ENCODE peak calls at places on chromosomes 7 and 10, in seven cellular contexts. B is osteoblast, X is uterus, H is colonic mucosa, L is Peyer's patch, Y is astrocyte, R is K562. P is an unnamed sample.

GRCh38 chr7:101108330-101108857 is 18.5 kb upstream of the SERPINE1 start:
- DNase-seq in B (peak; percentile 41), X (no peak), H (no peak), L (no peak), Y (peak; percentile 58), R (no peak), P (no peak)

GRCh38 chr7:1748774-1749173 is 78.7 kb downstream of the ELFN1 start:
- DNase-seq in B (no peak), X (no peak), H (no peak), L (no peak), Y (no peak), R (no peak), P (no peak)

GRCh38 chr10:120428754-120429153 is 28.3 kb upstream of the PLPP4 start:
- DNase-seq in B (no peak), X (no peak), H (no peak), L (no peak), Y (peak; percentile 65), R (no peak), P (no peak)

GRCh38 chr7:146090023-146090645 is 26.5 kb upstream of the CNTNAP2 start:
- DNase-seq in B (no peak), X (no peak), H (no peak), L (no peak), Y (no peak), R (peak; percentile 61), P (no peak)

GRCh38 chr7:159227433-159227832 is 82.8 kb upstream of the VIPR2 start:
- DNase-seq in B (no peak), X (no peak), H (no peak), L (no peak), Y (no peak), R (no peak), P (no peak)

GRCh38 chr10:61975107-61975932 is 73.8 kb downstream of the ARID5B start:
- DNase-seq in B (peak; percentile 76), X (no peak), H (no peak), L (no peak), Y (peak; percentile 80), R (no peak), P (no peak)

GRCh38 chr7:81029523-81029922 is 110.7 kb upstream of the SEMA3C start:
- DNase-seq in B (no peak), X (no peak), H (no peak), L (no peak), Y (no peak), R (no peak), P (no peak)

GRCh38 chr10:30219977-30220751 is 128.9 kb downstream of the MTPAP start:
- DNase-seq in B (peak; percentile 69), X (no peak), H (no peak), L (no peak), Y (peak; percentile 25), R (no peak), P (no peak)

GRCh38 chr7:18675579-18675978 is 180.0 kb downstream of the HDAC9 start:
- DNase-seq in B (no peak), X (no peak), H (no peak), L (no peak), Y (no peak), R (no peak), P (no peak)

GRCh38 chr10:98460837-98461499 is 14.2 kb upstream of the HPS1 start:
- DNase-seq in B (peak; percentile 92), X (peak; percentile 56), H (peak; percentile 63), L (peak; percentile 76), Y (peak; percentile 93), R (peak; percentile 79), P (no peak)

GRCh38 chr7:409344-410281 is 110.0 kb downstream of the PDGFA start:
- DNase-seq in B (peak; percentile 82), X (no peak), H (no peak), L (no peak), Y (no peak), R (no peak), P (peak; percentile 51)

GRCh38 chr7:157753713-157754415 is 417.1 kb downstream of the DNAJB6 start:
- DNase-seq in B (peak; percentile 85), X (no peak), H (no peak), L (no peak), Y (no peak), R (no peak), P (no peak)

GRCh38 chr7:105675873-105676484 is 94.7 kb upstream of the EFCAB10 start:
- DNase-seq in B (no peak), X (no peak), H (no peak), L (peak; percentile 70), Y (no peak), R (no peak), P (no peak)

GRCh38 chr7:96962221-96962620 is 43.1 kb upstream of the DLX6 start:
- DNase-seq in B (no peak), X (peak; percentile 23), H (no peak), L (no peak), Y (peak; percentile 14), R (no peak), P (no peak)

GRCh38 chr10:31138026-31138553 is 106.4 kb upstream of the ZNF438 start:
- DNase-seq in B (no peak), X (no peak), H (no peak), L (no peak), Y (no peak), R (no peak), P (no peak)

GRCh38 chr7:43558071-43558470 is 24.8 kb upstream of the STK17A start:
- DNase-seq in B (no peak), X (no peak), H (no peak), L (no peak), Y (no peak), R (no peak), P (no peak)

GRCh38 chr7:45977256-45977655 is 56.2 kb upstream of the IGFBP3 start:
- DNase-seq in B (no peak), X (no peak), H (no peak), L (no peak), Y (no peak), R (no peak), P (no peak)

GRCh38 chr7:158394936-158395335 is 192.7 kb downstream of the PTPRN2 start:
- DNase-seq in B (no peak), X (peak; percentile 20), H (peak; percentile 66), L (peak; percentile 66), Y (no peak), R (peak; percentile 88), P (no peak)

GRCh38 chr10:72727128-72727527 is 35.2 kb downstream of the MCU start:
- DNase-seq in B (no peak), X (no peak), H (no peak), L (no peak), Y (no peak), R (no peak), P (no peak)

GRCh38 chr10:117272195-117273076 is 31.5 kb downstream of the SLC18A2 start:
- DNase-seq in B (no peak), X (no peak), H (no peak), L (no peak), Y (no peak), R (peak; percentile 11), P (no peak)

GRCh38 chr7:114502454-114503254 is 88.0 kb downstream of the FOXP2 start:
- DNase-seq in B (no peak), X (no peak), H (peak; percentile 32), L (no peak), Y (peak; percentile 31), R (no peak), P (no peak)

GRCh38 chr10:80585812-80586211 is 48.1 kb downstream of the SH2D4B start:
- DNase-seq in B (no peak), X (no peak), H (no peak), L (no peak), Y (no peak), R (no peak), P (no peak)

GRCh38 chr7:36408589-36408988 is 18.9 kb downstream of the ANLN start:
- DNase-seq in B (no peak), X (no peak), H (no peak), L (no peak), Y (no peak), R (no peak), P (no peak)

GRCh38 chr7:36404639-36405408 is 15.2 kb downstream of the ANLN start:
- DNase-seq in B (no peak), X (no peak), H (no peak), L (no peak), Y (no peak), R (no peak), P (no peak)

GRCh38 chr7:36407636-36408550 is 18.2 kb downstream of the ANLN start:
- DNase-seq in B (no peak), X (no peak), H (no peak), L (no peak), Y (no peak), R (no peak), P (no peak)

GRCh38 chr7:36405409-36405803 is 15.7 kb downstream of the ANLN start:
- DNase-seq in B (no peak), X (no peak), H (no peak), L (no peak), Y (no peak), R (no peak), P (no peak)

DNA sequence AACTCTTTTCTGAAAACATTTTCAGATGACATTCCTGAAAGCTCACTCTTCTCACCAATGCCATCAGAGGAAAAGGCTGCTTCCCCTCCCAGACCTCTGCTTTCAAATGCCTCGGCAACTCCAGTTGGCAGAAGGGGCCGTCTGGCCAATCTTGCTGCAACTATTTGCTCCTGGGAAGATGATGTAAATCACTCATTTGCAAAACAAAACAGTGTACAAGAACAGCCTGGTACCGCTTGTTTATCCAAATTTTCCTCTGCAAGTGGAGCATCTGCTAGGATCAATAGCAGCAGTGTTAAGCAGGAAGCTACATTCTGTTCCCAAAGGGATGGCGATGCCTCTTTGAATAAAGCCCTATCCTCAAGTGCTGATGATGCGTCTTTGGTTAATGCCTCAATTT is 16.5 kb downstream of the ANLN start:
- DNase-seq in B (no peak), X (no peak), H (no peak), L (no peak), Y (peak; percentile 20), R (no peak), P (no peak)
- H3K36me3 ChIP-seq in B (peaks cover 26% of the 10 kb centered on the region), X (no peaks in the 10 kb centered on the region), H (no peaks in the 10 kb centered on the region), L (no peaks in the 10 kb centered on the region), Y (peaks cover 17% of the 10 kb centered on the region), R (peaks cover 91% of the 10 kb centered on the region), P (peaks cover 93% of the 10 kb centered on the region)

GRCh38 chr10:114548662-114549061 is 109.4 kb downstream of the ABLIM1 start:
- DNase-seq in B (no peak), X (peak; percentile 48), H (peak; percentile 64), L (peak; percentile 69), Y (peak; percentile 26), R (peak; percentile 7), P (no peak)
- TF ChIP-seq CTCF in B (peak; percentile 44), X (peak; percentile 52), H (peak; percentile 33), L (no peak), Y (peak; percentile 43), R (peak; percentile 37), P (peak; percentile 73)

GRCh38 chr7:27147211-27148030 is at the start of gene HOXA6:
- DNase-seq in B (peak; percentile 93), X (peak; percentile 57), H (peak; percentile 81), L (peak; percentile 88), Y (no peak), R (no peak), P (no peak)
- H3K4me3 ChIP-seq in B (peak within 1 kb of the TSS; percentile 93), X (peak within 1 kb of the TSS; percentile 43), H (peak within 1 kb of the TSS; percentile 47), L (peak within 1 kb of the TSS; percentile 63), Y (no peak within 1 kb of the TSS), R (no peak within 1 kb of the TSS), P (peak within 1 kb of the TSS; percentile 38)

DNA sequence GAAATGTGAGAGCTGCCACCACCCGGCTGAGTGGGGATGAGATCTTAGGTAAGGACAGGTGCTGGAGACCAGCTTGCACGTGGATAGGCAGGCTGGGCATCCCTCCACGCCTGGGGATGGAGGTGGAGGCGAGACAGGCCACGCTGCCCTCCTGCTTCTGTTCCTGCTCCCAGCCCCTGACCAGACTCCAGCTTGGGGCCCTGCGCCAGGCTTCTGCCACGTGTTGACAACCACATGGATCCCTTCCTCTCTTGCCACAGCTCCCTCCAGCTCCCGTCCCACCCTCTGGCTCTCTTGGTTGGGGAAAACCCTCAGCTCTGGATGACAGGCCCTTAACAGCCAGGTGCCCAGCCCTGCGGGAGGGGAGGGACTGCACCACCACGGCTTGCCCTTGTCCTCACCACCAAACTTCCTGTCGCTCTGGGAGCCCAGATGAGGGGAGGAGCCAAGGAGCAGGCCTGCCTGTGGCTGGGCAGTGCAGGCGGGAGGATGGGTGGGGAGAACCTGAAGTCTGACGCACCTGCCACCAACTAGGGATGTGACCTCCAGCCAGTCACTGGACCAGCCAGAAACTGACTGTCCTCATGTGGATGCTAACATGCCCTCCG is 36.0 kb downstream of the KCNH2 start:
- DNase-seq in B (peak; percentile 66), X (no peak), H (peak; percentile 76), L (peak; percentile 76), Y (no peak), R (peak; percentile 68), P (no peak)
- H3K36me3 ChIP-seq in B (no peaks in the 10 kb centered on the region), X (no peaks in the 10 kb centered on the region), H (no peaks in the 10 kb centered on the region), L (no peaks in the 10 kb centered on the region), Y (no peaks in the 10 kb centered on the region), R (peaks cover 33% of the 10 kb centered on the region), P (no peaks in the 10 kb centered on the region)

P was measured in RWPE2.